ENCODE peak calls at places on chromosomes 5 and 9, in five cellular contexts. T is lower lobe of right lung, N is astrocyte, Q is tibial nerve, M is A549. R is an unnamed sample.

GRCh38 chr5:123921193-123921592 is 409.2 kb downstream of the CSNK1G3 start:
- DNase-seq in T (no peak), N (no peak), M (no peak), Q (no peak), R (no peak)

GRCh38 chr9:18438300-18438925 is 35.5 kb upstream of the ADAMTSL1 start:
- DNase-seq in T (peak), N (peak), Q (no peak), M (no peak), R (peak)

GRCh38 chr5:41637869-41638268 is 127.5 kb upstream of the PLCXD3 start:
- DNase-seq in M (peak), N (no peak), Q (no peak), T (no peak), R (no peak)

GRCh38 chr9:68426755-68427154 is 70.3 kb downstream of the PGM5 start:
- DNase-seq in T (no peak), Q (no peak), N (no peak), M (no peak), R (no peak)

GRCh38 chr5:167488371-167488770 is 803.1 kb upstream of the WWC1 start:
- DNase-seq in M (no peak), Q (no peak), N (peak), T (no peak), R (no peak)

GRCh38 chr5:27494845-27495244 is 456.5 kb upstream of the CDH9 start:
- DNase-seq in N (peak), T (no peak), M (peak), Q (no peak), R (no peak)

GRCh38 chr5:10045376-10045775 is 204.3 kb downstream of the ATPSCKMT start:
- DNase-seq in M (no peak), N (no peak), T (no peak), Q (no peak), R (no peak)

GRCh38 chr9:125633116-125633743 is 73.8 kb downstream of the MAPKAP1 start:
- DNase-seq in N (no peak), T (no peak), M (no peak), Q (no peak), R (no peak)

GRCh38 chr9:120919639-120920494 is 6.7 kb downstream of the TRAF1 start:
- DNase-seq in M (no peak), N (no peak), T (no peak), Q (peak), R (no peak)

GRCh38 chr5:39138892-39139291 is 64.7 kb upstream of the RICTOR start:
- DNase-seq in N (peak), Q (no peak), M (peak), T (no peak), R (no peak)

GRCh38 chr9:78187763-78188495 is 47.9 kb upstream of the CEP78 start:
- DNase-seq in T (peak), Q (no peak), M (no peak), N (peak), R (peak)

GRCh38 chr9:126401581-126401980 is 75.0 kb downstream of the MVB12B start:
- DNase-seq in N (no peak), M (no peak), T (no peak), Q (no peak), R (no peak)

GRCh38 chr5:163730206-163730782 is 224.9 kb downstream of the MAT2B start:
- DNase-seq in M (no peak), Q (no peak), T (peak), N (no peak), R (no peak)

GRCh38 chr5:1479581-1480188 is 34.4 kb upstream of the SLC6A3 start:
- DNase-seq in M (peak), Q (no peak), T (peak), N (no peak), R (no peak)

GRCh38 chr5:125696762-125697161 is 726.4 kb upstream of the GRAMD2B start:
- DNase-seq in N (peak), Q (peak), T (no peak), M (peak), R (peak)

GRCh38 chr9:124769451-124770358 is 1.4 kb downstream of the NR6A1 start:
- DNase-seq in M (peak), Q (no peak), T (peak), N (no peak), R (no peak)

GRCh38 chr9:133726401-133727276 is 11.5 kb downstream of the SARDH start:
- DNase-seq in N (peak), T (peak), Q (peak), M (peak), R (peak)

GRCh38 chr9:113456235-113456634 is 7.3 kb upstream of the RGS3 start:
- DNase-seq in N (peak), M (no peak), Q (no peak), T (no peak), R (no peak)

GRCh38 chr9:85158512-85158911 is 489.0 kb downstream of the NTRK2 start:
- DNase-seq in Q (no peak), N (no peak), M (no peak), T (no peak), R (no peak)

GRCh38 chr9:85742630-85742928 is 825 bp upstream of the AGTPBP1 start:
- DNase-seq in T (no peak), N (peak), M (peak), Q (no peak), R (no peak)

GRCh38 chr5:150412319-150413175 is at the start of gene CD74:
- DNase-seq in N (no peak), Q (peak), M (no peak), T (peak), R (peak)

GRCh38 chr9:136259836-136260235 is 14.2 kb upstream of the QSOX2 start:
- DNase-seq in T (no peak), Q (no peak), N (no peak), M (no peak), R (no peak)

GRCh38 chr5:125113328-125113727 is 366.9 kb upstream of the ZNF608 start:
- DNase-seq in T (no peak), Q (no peak), N (no peak), M (no peak), R (no peak)

GRCh38 chr9:2039294-2040180 is 24.4 kb downstream of the SMARCA2 start:
- DNase-seq in M (no peak), Q (no peak), T (no peak), N (no peak), R (no peak)

GRCh38 chr5:90548069-90548593 is 10.5 kb upstream of the ADGRV1 start:
- DNase-seq in N (peak), T (peak), M (peak), Q (no peak), R (no peak)

GRCh38 chr5:172871561-172871960 is 37.5 kb downstream of the ERGIC1 start:
- DNase-seq in M (no peak), Q (no peak), N (no peak), T (no peak), R (no peak)

GRCh38 chr5:172871982-172872381 is 37.9 kb downstream of the ERGIC1 start:
- DNase-seq in T (no peak), N (no peak), Q (no peak), M (no peak), R (no peak)

GRCh38 chr5:172873513-172873912 is 39.5 kb downstream of the ERGIC1 start:
- DNase-seq in Q (no peak), M (no peak), T (no peak), N (no peak), R (no peak)

GRCh38 chr5:172874647-172875371 is 40.8 kb downstream of the ERGIC1 start:
- DNase-seq in M (no peak), T (no peak), N (no peak), Q (no peak), R (no peak)

GRCh38 chr5:172872997-172873491 is 39.0 kb downstream of the ERGIC1 start:
- DNase-seq in T (peak), Q (no peak), N (peak), M (no peak), R (peak)
- H3K4me3 ChIP-seq in T (no peak), Q (no peak), N (no peak), M (no peak), R (no peak)

DNA sequence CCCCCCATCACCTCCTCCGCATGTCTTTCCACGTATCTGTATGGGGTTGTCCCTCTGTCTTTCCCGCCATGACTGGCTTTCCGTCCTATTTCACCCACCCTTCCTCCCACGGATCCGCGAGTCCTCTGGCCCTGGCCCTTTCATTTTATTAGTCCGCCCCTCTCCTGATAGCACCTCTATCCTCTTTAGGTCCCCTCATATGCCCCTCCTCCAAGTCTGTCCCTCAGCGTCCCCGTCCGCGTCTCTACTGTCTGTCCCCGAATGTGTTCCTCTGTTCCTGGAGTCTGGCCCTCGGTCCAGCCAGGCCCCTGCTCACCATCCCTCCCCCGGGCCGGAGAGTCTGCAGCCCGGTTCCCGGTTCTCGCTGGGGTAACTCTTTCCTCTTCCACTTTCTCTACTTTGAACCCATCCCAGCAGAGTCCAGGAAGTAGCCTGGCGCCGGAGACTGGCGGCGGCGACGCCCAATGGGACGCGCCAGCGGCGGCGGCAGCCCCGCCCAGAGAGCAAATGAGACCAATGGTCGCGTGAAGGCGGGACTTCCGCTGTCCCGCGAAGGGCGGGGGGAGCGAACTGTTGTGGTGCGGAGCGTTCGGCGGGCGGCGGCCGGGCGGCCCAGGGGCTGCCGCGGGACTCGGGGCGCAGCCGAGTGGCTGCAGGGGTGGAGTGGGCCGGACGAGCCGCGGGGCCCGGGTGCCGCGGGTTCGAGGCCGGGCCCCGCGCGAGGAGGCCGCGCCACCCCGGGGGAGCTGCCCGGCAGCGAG is at the start of gene SAP30L:
- DNase-seq in N (peak), M (peak), T (peak), Q (peak), R (peak)
- H3K27ac ChIP-seq in N (peak), M (peak), T (peak), Q (peak), R (peak)

GRCh38 chr5:43019293-43019614 is 20.9 kb downstream of the ANXA2R start:
- DNase-seq in N (no peak), T (no peak), Q (no peak), M (no peak), R (no peak)
- H3K4me3 ChIP-seq in N (peak), T (peak), Q (peak), M (peak), R (peak)

GRCh38 chr5:149388498-149389190 is 9.6 kb upstream of the IL17B start:
- DNase-seq in N (no peak), Q (no peak), T (no peak), M (no peak), R (no peak)
- H3K27ac ChIP-seq in N (no peak), Q (peak), T (no peak), M (no peak), R (peak)

DNA sequence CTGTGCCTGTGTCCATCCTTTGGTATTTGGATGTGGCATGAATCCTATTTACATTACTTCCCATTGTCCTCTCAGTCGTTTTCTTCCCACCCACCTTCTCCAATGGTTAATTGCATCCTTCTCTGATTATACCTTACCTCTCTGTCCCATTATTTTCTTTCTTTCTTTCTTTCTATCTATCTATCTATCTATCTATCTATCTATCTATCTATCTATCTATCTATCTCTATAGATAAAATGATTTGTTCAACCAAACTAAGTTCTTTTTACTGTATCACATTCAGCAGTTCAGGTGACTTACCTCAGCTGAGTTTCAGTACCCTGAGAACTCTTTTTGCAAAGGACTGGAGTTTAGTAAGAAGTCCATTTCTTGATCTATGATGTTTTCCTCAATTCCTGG is 80.6 kb downstream of the RPS23 start:
- DNase-seq in T (no peak), Q (no peak), N (no peak), M (no peak), R (no peak)
- H3K4me3 ChIP-seq in T (no peak), Q (no peak), N (no peak), M (no peak), R (no peak)

GRCh38 chr5:179327026-179327735 is 18.1 kb downstream of the ADAMTS2 start:
- DNase-seq in M (no peak), Q (no peak), T (peak), N (no peak), R (no peak)
- H3K27ac ChIP-seq in M (no peak), Q (peak), T (no peak), N (no peak), R (peak)

GRCh38 chr5:112353678-112354077 is 65.4 kb downstream of the EPB41L4A start:
- DNase-seq in Q (no peak), T (no peak), N (no peak), M (no peak), R (no peak)

GRCh38 chr5:112350626-112351025 is 68.5 kb downstream of the EPB41L4A start:
- DNase-seq in N (no peak), M (no peak), T (no peak), Q (no peak), R (no peak)

GRCh38 chr5:112356178-112356956 is 62.7 kb downstream of the EPB41L4A start:
- DNase-seq in N (no peak), Q (no peak), M (no peak), T (no peak), R (no peak)

GRCh38 chr5:112351225-112351624 is 67.9 kb downstream of the EPB41L4A start:
- DNase-seq in N (no peak), Q (no peak), M (no peak), T (no peak), R (no peak)

DNA sequence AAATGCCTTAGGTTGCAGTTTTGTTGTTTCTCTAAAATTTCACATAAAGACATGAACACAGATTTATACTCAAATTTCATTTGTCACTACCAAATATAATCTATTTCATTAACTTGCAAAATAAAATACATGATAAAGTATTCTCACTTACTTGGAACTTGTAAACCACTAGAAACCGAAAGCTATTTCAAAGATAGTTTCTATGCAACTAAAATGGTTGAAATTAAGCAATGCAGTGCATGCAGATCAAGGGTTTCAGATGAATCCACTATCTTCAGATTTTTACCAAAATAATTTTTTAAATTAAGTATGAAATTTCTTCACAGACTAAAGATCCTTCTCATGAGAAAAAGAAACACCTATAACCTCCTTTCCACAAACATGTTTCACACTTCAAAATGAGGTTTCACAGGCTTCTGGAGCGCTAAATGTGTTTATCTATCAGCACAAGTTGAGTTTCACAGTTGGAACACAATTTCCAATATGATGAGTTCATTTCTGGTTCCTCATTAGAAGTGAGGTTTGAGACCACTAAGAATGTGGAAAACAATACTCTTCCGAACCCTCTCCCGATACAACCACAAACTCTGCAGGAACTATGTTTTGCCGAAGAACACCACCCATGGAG is 63.9 kb downstream of the EPB41L4A start:
- DNase-seq in M (no peak), N (no peak), Q (no peak), T (no peak), R (no peak)
- H3K4me3 ChIP-seq in M (no peak), N (no peak), Q (no peak), T (no peak), R (no peak)

GRCh38 chr5:132101385-132101880 is 27.8 kb downstream of the CSF2 start:
- DNase-seq in M (no peak), Q (no peak), T (no peak), N (no peak), R (no peak)

GRCh38 chr5:132102944-132103343 is 29.4 kb downstream of the CSF2 start:
- DNase-seq in T (no peak), Q (no peak), M (no peak), N (no peak), R (no peak)

GRCh38 chr5:132100672-132101261 is 27.2 kb downstream of the CSF2 start:
- DNase-seq in M (no peak), Q (no peak), N (no peak), T (no peak), R (no peak)

GRCh38 chr5:132103380-132103951 is 29.9 kb downstream of the CSF2 start:
- DNase-seq in Q (peak), T (peak), N (peak), M (peak), R (peak)

GRCh38 chr5:132102101-132102701 is 28.6 kb downstream of the CSF2 start:
- DNase-seq in N (peak), M (no peak), Q (no peak), T (no peak), R (no peak)
- H3K27ac ChIP-seq in N (peak), M (peak), Q (no peak), T (peak), R (no peak)

GRCh38 chr5:180691046-180691445 is 41.6 kb upstream of the FLT4 start:
- DNase-seq in M (no peak), T (no peak), N (no peak), Q (no peak), R (no peak)

GRCh38 chr5:180690562-180690961 is 41.2 kb upstream of the FLT4 start:
- DNase-seq in T (no peak), Q (no peak), N (no peak), M (no peak), R (no peak)

GRCh38 chr5:180692426-180692825 is 43.0 kb upstream of the FLT4 start:
- DNase-seq in T (no peak), M (no peak), N (no peak), Q (no peak), R (no peak)

GRCh38 chr5:180688326-180689070 is 39.1 kb upstream of the FLT4 start:
- DNase-seq in N (no peak), M (no peak), T (no peak), Q (no peak), R (no peak)

DNA sequence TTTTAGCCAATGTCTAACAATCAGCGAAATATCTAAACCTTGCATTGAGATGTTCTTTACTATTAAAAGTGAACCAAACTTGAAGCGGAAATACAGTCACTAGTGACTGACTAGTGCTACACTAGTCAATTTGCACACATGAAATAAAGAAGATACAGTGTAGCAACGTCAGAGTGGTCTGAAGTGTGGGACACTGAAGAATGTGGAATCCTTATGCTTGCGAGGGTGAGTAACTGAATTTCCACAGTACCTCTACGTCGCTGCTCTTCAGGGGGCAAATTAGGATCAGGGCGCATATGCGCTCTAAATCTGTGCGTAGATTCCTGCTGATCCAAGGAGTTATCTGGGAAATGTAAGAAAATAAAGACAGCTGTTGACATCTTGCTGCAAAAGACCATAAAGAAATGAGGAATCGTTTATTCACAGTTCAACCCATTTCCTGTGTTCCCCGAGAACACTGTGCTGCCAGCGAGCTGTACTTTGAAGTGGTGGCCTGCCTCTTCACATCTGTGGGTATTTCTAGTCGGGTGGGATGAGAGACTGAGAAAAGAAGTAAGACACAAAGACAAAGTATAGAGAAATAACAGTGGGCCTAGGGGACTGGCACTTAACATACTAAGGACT is 39.8 kb upstream of the FLT4 start:
- DNase-seq in Q (no peak), M (no peak), T (no peak), N (no peak), R (no peak)
- H3K4me3 ChIP-seq in Q (no peak), M (no peak), T (no peak), N (no peak), R (no peak)